ENCODE peak calls at places on chromosomes 6 and 20, in four cellular contexts. J is H1, O is HepG2, D is GM12878. R is an unnamed sample.

GRCh38 chr6:31005249-31006020 is 4.8 kb upstream of the MUC22 start:
- DNase-seq in O (no peak), D (no peak), J (no peak), R (no peak)

GRCh38 chr6:44010411-44011349 is 116.6 kb downstream of the MRPL14 start:
- DNase-seq in J (no peak), O (no peak), D (no peak), R (no peak)

GRCh38 chr20:52105045-52105572 is 86.5 kb downstream of the ZFP64 start:
- DNase-seq in D (no peak), O (no peak), J (no peak), R (no peak)

GRCh38 chr6:12051861-12052368 is 39.8 kb downstream of the HIVEP1 start:
- DNase-seq in D (peak), O (no peak), J (no peak), R (no peak)

GRCh38 chr20:38806855-38807655 is 1.6 kb downstream of the PPP1R16B start:
- DNase-seq in J (no peak), D (no peak), O (no peak), R (no peak)

GRCh38 chr6:82954937-82955577 is 110.6 kb downstream of the UBE3D start:
- DNase-seq in D (no peak), J (no peak), O (no peak), R (no peak)

GRCh38 chr6:152212437-152212836 is 405.0 kb downstream of the ESR1 start:
- DNase-seq in D (no peak), O (no peak), J (no peak), R (no peak)

GRCh38 chr20:16106191-16106849 is 466.9 kb downstream of the KIF16B start:
- DNase-seq in D (no peak), J (no peak), O (peak), R (no peak)

GRCh38 chr6:2768125-2768524 is 2.9 kb downstream of the WRNIP1 start:
- DNase-seq in J (no peak), O (no peak), D (no peak), R (no peak)

GRCh38 chr6:125154184-125155135 is 887 bp downstream of the TPD52L1 start:
- DNase-seq in J (no peak), D (no peak), O (peak), R (peak)

GRCh38 chr6:123997223-123997622 is 193.6 kb downstream of the NKAIN2 start:
- DNase-seq in O (no peak), J (no peak), D (no peak), R (peak)

GRCh38 chr6:157233686-157234085 is 89.6 kb downstream of the TMEM242 start:
- DNase-seq in O (no peak), D (no peak), J (no peak), R (no peak)

GRCh38 chr6:76876922-76877553 is 586.3 kb downstream of the HTR1B start:
- DNase-seq in J (peak), D (no peak), O (peak), R (peak)

GRCh38 chr6:163324326-163324927 is 90.1 kb upstream of the QKI start:
- DNase-seq in D (no peak), O (peak), J (no peak), R (no peak)

GRCh38 chr6:81938014-81938761 is 185.7 kb upstream of the TENT5A start:
- DNase-seq in O (peak), J (no peak), D (peak), R (peak)

GRCh38 chr6:167530960-167531359 is 206.1 kb downstream of the TTLL2 start:
- DNase-seq in J (no peak), O (no peak), D (no peak), R (no peak)

GRCh38 chr6:167533851-167534250 is 209.0 kb downstream of the TTLL2 start:
- DNase-seq in J (no peak), O (no peak), D (no peak), R (no peak)

GRCh38 chr6:167529684-167530335 is 204.9 kb downstream of the TTLL2 start:
- DNase-seq in O (peak), J (no peak), D (no peak), R (no peak)

GRCh38 chr6:167528239-167528638 is 203.4 kb downstream of the TTLL2 start:
- DNase-seq in O (no peak), J (no peak), D (no peak), R (no peak)

GRCh38 chr6:167532410-167533294 is 207.8 kb downstream of the TTLL2 start:
- DNase-seq in J (no peak), O (no peak), D (no peak), R (no peak)
- TF ChIP-seq HDAC6 in J (no peak), O (no peak), D (no peak), R (no peak)

GRCh38 chr6:39090036-39090435 is 24.9 kb downstream of the SAYSD1 start:
- DNase-seq in J (no peak), D (no peak), O (no peak), R (no peak)
- H3K4me3 ChIP-seq in J (no peak), D (no peak), O (no peak), R (no peak)

GRCh38 chr6:10163159-10163962 is 251.5 kb downstream of the TFAP2A start:
- DNase-seq in D (no peak), O (no peak), J (no peak), R (no peak)
- TF ChIP-seq HDAC6 in D (no peak), O (no peak), J (no peak), R (no peak)

GRCh38 chr6:40585218-40585617 is 1.9 kb downstream of the LRFN2 start:
- DNase-seq in D (no peak), J (no peak), O (no peak), R (no peak)

GRCh38 chr6:40586369-40586768 is 795 bp downstream of the LRFN2 start:
- DNase-seq in J (no peak), O (no peak), D (no peak), R (no peak)

GRCh38 chr6:40584741-40585140 is 2.4 kb downstream of the LRFN2 start:
- DNase-seq in J (no peak), O (no peak), D (no peak), R (no peak)

GRCh38 chr6:40586800-40587201 is 363 bp downstream of the LRFN2 start:
- DNase-seq in J (no peak), D (no peak), O (no peak), R (no peak)

GRCh38 chr6:40585661-40586269 is 1.4 kb downstream of the LRFN2 start:
- DNase-seq in D (no peak), J (no peak), O (no peak), R (no peak)
- H3K4me3 ChIP-seq in D (no peak), J (peak), O (no peak), R (no peak)

DNA sequence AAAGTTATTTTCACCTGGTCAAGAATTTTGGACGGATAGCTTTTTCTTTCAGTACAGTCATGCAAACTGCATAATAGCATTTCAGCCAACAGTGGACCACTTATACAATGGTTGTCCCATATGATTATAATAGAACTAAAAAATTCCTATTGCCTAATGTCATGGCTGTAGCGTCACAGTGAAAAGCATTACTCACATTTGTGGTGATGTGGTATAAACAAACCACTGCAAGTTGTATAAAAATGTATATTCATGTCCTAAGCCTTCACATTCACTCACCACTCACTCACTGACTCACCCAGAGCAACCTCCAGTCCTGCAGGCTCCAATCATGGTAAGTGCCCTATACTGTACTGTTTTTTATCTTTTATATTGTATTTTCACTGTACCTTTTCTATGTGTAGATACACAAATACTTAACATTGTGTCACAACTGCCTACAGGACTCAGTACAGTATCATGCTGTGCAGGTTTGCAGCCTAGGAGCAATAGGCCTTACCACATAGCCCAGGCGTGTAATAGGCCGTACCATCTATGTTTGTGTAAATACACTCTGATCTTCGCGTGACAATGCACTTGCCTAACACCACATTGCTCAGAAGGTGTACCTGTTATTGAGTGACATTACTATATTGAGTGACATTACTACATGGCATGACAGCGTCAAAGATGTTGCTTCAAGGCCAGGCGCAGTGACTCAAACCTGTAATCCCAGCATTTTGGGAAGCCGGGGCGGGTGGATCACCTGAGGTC is 17.9 kb downstream of the ABHD12 start:
- DNase-seq in O (no peak), D (no peak), J (no peak), R (no peak)
- TF ChIP-seq HDAC6 in O (no peak), D (no peak), J (no peak), R (no peak)

GRCh38 chr6:39057251-39058155 is 8.9 kb downstream of the GLP1R start:
- DNase-seq in D (no peak), O (no peak), J (no peak), R (no peak)

GRCh38 chr6:39059496-39060310 is 11.1 kb downstream of the GLP1R start:
- DNase-seq in J (no peak), O (no peak), D (no peak), R (no peak)

GRCh38 chr6:39056681-39057080 is 8.1 kb downstream of the GLP1R start:
- DNase-seq in J (no peak), D (no peak), O (no peak), R (no peak)

GRCh38 chr6:39060467-39061160 is 12.0 kb downstream of the GLP1R start:
- DNase-seq in D (no peak), O (no peak), J (no peak), R (no peak)

DNA sequence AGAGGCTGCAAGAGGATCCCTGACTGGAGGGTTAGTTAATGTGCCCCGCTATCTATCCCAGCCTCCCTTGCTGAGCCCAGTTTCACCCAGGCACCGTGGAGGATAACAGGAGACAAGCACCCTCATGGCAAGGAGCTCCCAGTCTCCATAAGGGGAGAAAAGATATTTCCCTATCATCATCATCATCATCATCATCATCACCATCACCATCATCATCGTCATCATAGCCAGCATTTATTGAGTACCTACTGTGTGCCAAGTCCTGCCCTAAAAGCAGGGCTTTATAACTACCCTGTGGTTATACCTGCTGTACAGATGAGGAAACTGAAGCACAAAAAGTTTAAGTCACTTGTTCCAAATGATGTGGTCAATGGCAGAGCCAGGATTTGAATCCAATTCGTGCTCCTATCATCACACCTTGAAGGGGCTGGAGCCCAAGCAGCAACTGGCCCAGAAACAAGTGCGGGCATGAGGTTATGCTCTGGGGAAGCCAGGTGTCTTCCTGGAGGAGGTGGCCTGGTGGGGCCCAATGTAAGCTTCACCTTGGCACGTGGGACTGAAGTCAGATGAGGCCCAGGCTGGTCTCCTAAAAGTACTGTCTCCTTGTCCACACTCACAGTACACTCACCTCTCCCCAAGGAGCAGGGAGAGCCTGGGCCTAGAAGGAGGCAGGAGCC is 10.0 kb downstream of the GLP1R start:
- DNase-seq in O (no peak), D (no peak), J (no peak), R (no peak)
- H3K4me3 ChIP-seq in O (no peak), D (no peak), J (no peak), R (no peak)

GRCh38 chr20:54933212-54933904 is 458.0 kb downstream of the DOK5 start:
- DNase-seq in D (no peak), J (no peak), O (no peak), R (no peak)
- TF ChIP-seq HDAC6 in D (no peak), J (no peak), O (no peak), R (no peak)

DNA sequence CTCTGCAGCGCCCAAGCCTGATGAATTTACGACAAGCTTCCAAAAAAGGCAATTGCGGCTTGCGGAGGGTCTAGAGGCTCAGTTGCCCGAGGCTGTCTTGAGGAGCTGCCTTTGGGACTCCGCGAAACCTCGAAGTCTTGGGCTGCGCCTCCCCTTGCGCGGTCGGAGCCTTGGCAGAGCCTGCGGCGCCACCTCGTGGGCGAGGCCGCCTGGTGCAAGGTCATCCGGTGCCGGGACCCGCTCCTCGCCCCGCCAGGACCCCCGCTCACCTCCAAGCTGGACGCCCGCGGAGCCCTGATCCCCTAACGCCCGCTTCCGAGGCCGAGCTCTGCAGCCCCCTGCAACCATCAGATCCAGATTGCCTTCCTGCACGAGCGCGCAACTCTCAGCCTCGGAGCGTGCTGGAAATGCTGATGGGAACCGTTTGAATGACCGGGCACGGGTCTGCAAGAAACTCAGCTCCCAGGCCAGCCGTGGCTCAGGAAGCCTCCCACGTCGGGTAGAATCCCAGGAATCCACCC is 14.9 kb upstream of the FAM210B start:
- DNase-seq in J (peak), D (no peak), O (no peak), R (peak)
- H3K4me3 ChIP-seq in J (no peak), D (no peak), O (no peak), R (no peak)